ENCODE peak calls at places on chromosomes 6 and 20, in nine cellular contexts. One of them, this sample, is unnamed.

GRCh38 chr20:58523072-58523681 is 8.0 kb upstream of the APCDD1L start:
- DNase-seq in mesothelial cell of epicardium: no peak
- DNase-seq in transverse colon: no peak
- DNase-seq in G401: no peak
- DNase-seq in substantia nigra: no peak
- DNase-seq in COLO829: no peak
- DNase-seq in activated CD8-positive, alpha-beta memory T cell treated with anti-CD3 and anti-CD28 coated beads for 24 hours: no peak
- DNase-seq in lung: no peak
- DNase-seq in stromal cell of bone marrow: no peak
- DNase-seq in this sample: no peak

GRCh38 chr6:158548418-158549161 is 11.3 kb upstream of the TMEM181 start:
- DNase-seq in mesothelial cell of epicardium: no peak
- DNase-seq in transverse colon: no peak
- DNase-seq in G401: no peak
- DNase-seq in substantia nigra: no peak
- DNase-seq in COLO829: no peak
- DNase-seq in activated CD8-positive, alpha-beta memory T cell treated with anti-CD3 and anti-CD28 coated beads for 24 hours: no peak
- DNase-seq in lung: no peak
- DNase-seq in stromal cell of bone marrow: no peak
- DNase-seq in this sample: no peak

GRCh38 chr6:33075568-33076405 is at the start of gene HLA-DPB1:
- DNase-seq in mesothelial cell of epicardium: no peak
- DNase-seq in transverse colon: no peak
- DNase-seq in G401: peak
- DNase-seq in substantia nigra: no peak
- DNase-seq in COLO829: peak
- DNase-seq in activated CD8-positive, alpha-beta memory T cell treated with anti-CD3 and anti-CD28 coated beads for 24 hours: peak
- DNase-seq in lung: no peak
- DNase-seq in stromal cell of bone marrow: peak
- DNase-seq in this sample: no peak

GRCh38 chr6:80028591-80028990 is 24.1 kb downstream of the TTK start:
- DNase-seq in mesothelial cell of epicardium: no peak
- DNase-seq in transverse colon: no peak
- DNase-seq in G401: no peak
- DNase-seq in substantia nigra: no peak
- DNase-seq in COLO829: no peak
- DNase-seq in activated CD8-positive, alpha-beta memory T cell treated with anti-CD3 and anti-CD28 coated beads for 24 hours: no peak
- DNase-seq in lung: no peak
- DNase-seq in stromal cell of bone marrow: no peak
- DNase-seq in this sample: no peak

GRCh38 chr6:139577991-139578604 is 203.7 kb upstream of the CITED2 start:
- DNase-seq in mesothelial cell of epicardium: no peak
- DNase-seq in transverse colon: no peak
- DNase-seq in G401: no peak
- DNase-seq in substantia nigra: no peak
- DNase-seq in COLO829: no peak
- DNase-seq in activated CD8-positive, alpha-beta memory T cell treated with anti-CD3 and anti-CD28 coated beads for 24 hours: no peak
- DNase-seq in lung: no peak
- DNase-seq in stromal cell of bone marrow: peak
- DNase-seq in this sample: no peak

GRCh38 chr20:46073443-46073842 is 16.3 kb downstream of the NCOA5 start:
- DNase-seq in mesothelial cell of epicardium: no peak
- DNase-seq in transverse colon: no peak
- DNase-seq in G401: no peak
- DNase-seq in substantia nigra: no peak
- DNase-seq in COLO829: no peak
- DNase-seq in activated CD8-positive, alpha-beta memory T cell treated with anti-CD3 and anti-CD28 coated beads for 24 hours: no peak
- DNase-seq in lung: no peak
- DNase-seq in stromal cell of bone marrow: no peak
- DNase-seq in this sample: no peak

GRCh38 chr20:43977252-43977651 is 62.6 kb downstream of the TOX2 start:
- DNase-seq in mesothelial cell of epicardium: no peak
- DNase-seq in transverse colon: no peak
- DNase-seq in G401: no peak
- DNase-seq in substantia nigra: no peak
- DNase-seq in COLO829: peak
- DNase-seq in activated CD8-positive, alpha-beta memory T cell treated with anti-CD3 and anti-CD28 coated beads for 24 hours: peak
- DNase-seq in lung: no peak
- DNase-seq in stromal cell of bone marrow: no peak
- DNase-seq in this sample: no peak

GRCh38 chr6:146913842-146914562 is 290.2 kb upstream of the STXBP5 start:
- DNase-seq in mesothelial cell of epicardium: peak
- DNase-seq in transverse colon: peak
- DNase-seq in G401: peak
- DNase-seq in substantia nigra: no peak
- DNase-seq in COLO829: peak
- DNase-seq in activated CD8-positive, alpha-beta memory T cell treated with anti-CD3 and anti-CD28 coated beads for 24 hours: no peak
- DNase-seq in lung: peak
- DNase-seq in stromal cell of bone marrow: peak
- DNase-seq in this sample: peak

GRCh38 chr6:145067430-145067829 is 667.9 kb downstream of the EPM2A start:
- DNase-seq in mesothelial cell of epicardium: no peak
- DNase-seq in transverse colon: no peak
- DNase-seq in G401: no peak
- DNase-seq in substantia nigra: no peak
- DNase-seq in COLO829: peak
- DNase-seq in activated CD8-positive, alpha-beta memory T cell treated with anti-CD3 and anti-CD28 coated beads for 24 hours: no peak
- DNase-seq in lung: no peak
- DNase-seq in stromal cell of bone marrow: no peak
- DNase-seq in this sample: no peak

GRCh38 chr6:47245745-47246371 is 63.8 kb downstream of the TNFRSF21 start:
- DNase-seq in mesothelial cell of epicardium: no peak
- DNase-seq in transverse colon: no peak
- DNase-seq in G401: no peak
- DNase-seq in substantia nigra: no peak
- DNase-seq in COLO829: no peak
- DNase-seq in activated CD8-positive, alpha-beta memory T cell treated with anti-CD3 and anti-CD28 coated beads for 24 hours: no peak
- DNase-seq in lung: no peak
- DNase-seq in stromal cell of bone marrow: no peak
- DNase-seq in this sample: no peak

This sample was measured in psoas muscle.